ENCODE peak calls at places on chromosomes 4 and X, in eight cellular contexts. Y is PC-3, S is sigmoid colon, M is endothelial cell of umbilical vein, I is astrocyte of the spinal cord, Z is IMR-90, G is astrocyte, A is glutamatergic neuron. F is an unnamed sample.

GRCh38 chr4:174283507-174284180 is at the start of the genes CEP44 and FBXO8:
- DNase-seq in Y (peak; percentile 67), S (peak; percentile 87), M (peak; percentile 91), I (peak; percentile 90), Z (peak; percentile 78), G (peak; percentile 74), A (peak; percentile 78), F (peak; percentile 87)

GRCh38 chr4:183458005-183458404 is 13.6 kb downstream of the CDKN2AIP start:
- DNase-seq in Y (no peak), S (no peak), M (no peak), I (no peak), Z (no peak), G (no peak), A (no peak), F (no peak)

GRCh38 chr4:22500831-22501714 is 14.8 kb downstream of the ADGRA3 start:
- DNase-seq in Y (peak; percentile 84), S (no peak), M (peak; percentile 51), I (peak; percentile 58), Z (peak; percentile 87), G (peak; percentile 86), A (no peak), F (no peak)

GRCh38 chr4:88018471-88018870 is 11.0 kb downstream of the PKD2 start:
- DNase-seq in Y (no peak), S (peak; percentile 89), M (no peak), I (peak; percentile 51), Z (peak; percentile 52), G (peak; percentile 74), A (no peak), F (no peak)

GRCh38 chr4:22170353-22170752 is 221.8 kb upstream of the KCNIP4 start:
- DNase-seq in Y (peak; percentile 84), S (no peak), M (no peak), I (peak; percentile 84), Z (peak; percentile 60), G (peak; percentile 90), A (no peak), F (no peak)

GRCh38 chrX:123525131-123525725 is 207.6 kb downstream of the THOC2 start:
- DNase-seq in Y (no peak), S (no peak), M (no peak), I (peak; percentile 2), Z (no peak), G (peak; percentile 62), A (no peak), F (no peak)

GRCh38 chr4:6207602-6208001 is 7.3 kb upstream of the JAKMIP1 start:
- DNase-seq in Y (no peak), S (peak; percentile 37), M (no peak), I (no peak), Z (no peak), G (no peak), A (no peak), F (no peak)

GRCh38 chr4:140331245-140331644 is 42.2 kb upstream of the SCOC start:
- DNase-seq in Y (no peak), S (no peak), M (no peak), I (no peak), Z (no peak), G (no peak), A (no peak), F (no peak)

GRCh38 chr4:83489711-83490326 is 4.9 kb upstream of the ABRAXAS1 start:
- DNase-seq in Y (no peak), S (no peak), M (no peak), I (no peak), Z (no peak), G (no peak), A (no peak), F (no peak)

GRCh38 chr4:52873191-52873590 is 11.1 kb downstream of the RASL11B start:
- DNase-seq in Y (peak; percentile 33), S (no peak), M (peak; percentile 75), I (no peak), Z (no peak), G (no peak), A (no peak), F (no peak)

GRCh38 chr4:89305712-89306437 is 1.7 kb downstream of the GPRIN3 start:
- DNase-seq in Y (no peak), S (no peak), M (peak; percentile 19), I (peak; percentile 11), Z (no peak), G (peak; percentile 46), A (no peak), F (no peak)

GRCh38 chrX:131626681-131627296 is 82.9 kb downstream of the OR13H1 start:
- DNase-seq in Y (peak; percentile 32), S (no peak), M (no peak), I (peak; percentile 27), Z (no peak), G (no peak), A (no peak), F (peak; percentile 33)

GRCh38 chrX:42930951-42931350 is 153.0 kb upstream of the PPP1R2C start:
- DNase-seq in Y (no peak), S (no peak), M (no peak), I (no peak), Z (no peak), G (no peak), A (no peak), F (no peak)

GRCh38 chr4:70382691-70383181 is at the start of gene SMR3B:
- DNase-seq in Y (no peak), S (no peak), M (peak; percentile 12), I (no peak), Z (no peak), G (no peak), A (no peak), F (peak; percentile 52)

GRCh38 chrX:123732679-123733363 is at the start of gene THOC2:
- DNase-seq in Y (peak; percentile 84), S (peak; percentile 92), M (peak; percentile 85), I (peak; percentile 82), Z (peak; percentile 82), G (peak; percentile 72), A (peak; percentile 79), F (peak; percentile 94)

GRCh38 chr4:83113429-83113786 is 1.1 kb downstream of the PLAC8 start:
- DNase-seq in Y (no peak), S (no peak), M (no peak), I (no peak), Z (no peak), G (no peak), A (no peak), F (no peak)

GRCh38 chr4:142547974-142548373 is 298.1 kb downstream of the INPP4B start:
- DNase-seq in Y (no peak), S (no peak), M (no peak), I (peak; percentile 55), Z (peak; percentile 57), G (peak; percentile 86), A (no peak), F (no peak)

GRCh38 chr4:151540728-151541437 is 131.9 kb downstream of the FHIP1A start:
- DNase-seq in Y (peak; percentile 95), S (no peak), M (peak; percentile 76), I (peak; percentile 95), Z (peak; percentile 86), G (peak; percentile 96), A (no peak), F (peak; percentile 30)

GRCh38 chrX:8726031-8726652 is 5.8 kb downstream of the ANOS1 start:
- DNase-seq in Y (peak; percentile 61), S (no peak), M (peak; percentile 45), I (no peak), Z (no peak), G (peak; percentile 64), A (no peak), F (no peak)

GRCh38 chr4:72430050-72430449 is 139.0 kb downstream of the ADAMTS3 start:
- DNase-seq in Y (peak; percentile 58), S (no peak), M (no peak), I (peak; percentile 27), Z (no peak), G (peak; percentile 33), A (no peak), F (peak; percentile 2)

GRCh38 chr4:150156543-150156942 is 78.3 kb downstream of the DCLK2 start:
- DNase-seq in Y (no peak), S (no peak), M (no peak), I (no peak), Z (no peak), G (no peak), A (no peak), F (no peak)

DNA sequence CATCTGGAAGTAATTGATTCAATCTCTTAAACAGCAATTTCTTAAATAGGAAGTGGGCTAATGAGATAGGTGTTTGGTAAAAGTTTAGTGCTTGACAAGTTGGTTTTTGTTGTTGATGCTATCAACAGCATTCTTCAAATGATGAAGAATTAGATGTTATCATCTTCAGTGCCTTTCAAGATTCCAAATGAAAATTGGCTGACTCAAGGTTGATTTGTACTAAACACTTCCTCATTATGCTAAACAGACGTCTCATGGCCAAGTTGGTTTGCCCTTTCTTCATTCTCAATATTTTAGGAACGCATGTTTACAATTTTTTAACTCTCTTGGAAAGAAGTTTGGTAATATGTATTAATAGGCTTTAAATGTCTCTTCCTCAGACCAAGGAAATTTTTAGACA is 86.0 kb downstream of the MID1IP1 start:
- DNase-seq in Y (no peak), S (no peak), M (no peak), I (no peak), Z (no peak), G (no peak), A (no peak), F (no peak)
- TF ChIP-seq CTCF in Y (no peak), S (no peak), M (no peak), I (no peak), Z (no peak), G (no peak), A (no peak), F (no peak)

GRCh38 chr4:181498148-181498547 is 745.1 kb upstream of the TENM3 start:
- DNase-seq in Y (no peak), S (no peak), M (no peak), I (no peak), Z (no peak), G (no peak), A (no peak), F (no peak)
- TF ChIP-seq CTCF in Y (no peak), S (no peak), M (no peak), I (no peak), Z (no peak), G (no peak), A (no peak), F (no peak)

GRCh38 chr4:165112258-165113156 is at the start of gene TMEM192:
- DNase-seq in Y (peak; percentile 84), S (peak; percentile 96), M (peak; percentile 97), I (peak; percentile 94), Z (peak; percentile 85), G (peak; percentile 80), A (peak; percentile 96), F (peak; percentile 93)
- TF ChIP-seq CTCF in Y (peak; percentile 28), S (no peak), M (peak; percentile 58), I (peak; percentile 30), Z (peak; percentile 36), G (no peak), A (no peak), F (peak; percentile 11)

GRCh38 chr4:75655562-75655961 is 17.6 kb downstream of the G3BP2 start:
- DNase-seq in Y (no peak), S (no peak), M (no peak), I (no peak), Z (no peak), G (no peak), A (no peak), F (no peak)

GRCh38 chr4:75658881-75659280 is 14.3 kb downstream of the G3BP2 start:
- DNase-seq in Y (peak; percentile 30), S (no peak), M (peak; percentile 30), I (no peak), Z (peak; percentile 66), G (peak; percentile 55), A (no peak), F (no peak)

GRCh38 chr4:75659512-75660031 is 13.6 kb downstream of the G3BP2 start:
- DNase-seq in Y (no peak), S (no peak), M (no peak), I (no peak), Z (no peak), G (no peak), A (no peak), F (no peak)

GRCh38 chr4:75654905-75655304 is 18.3 kb downstream of the G3BP2 start:
- DNase-seq in Y (no peak), S (no peak), M (no peak), I (no peak), Z (no peak), G (no peak), A (no peak), F (no peak)

GRCh38 chr4:75653845-75654503 is 19.2 kb downstream of the G3BP2 start:
- DNase-seq in Y (peak; percentile 30), S (no peak), M (peak; percentile 61), I (peak; percentile 28), Z (peak; percentile 55), G (peak; percentile 25), A (no peak), F (no peak)
- TF ChIP-seq CTCF in Y (peak; percentile 55), S (no peak), M (peak; percentile 49), I (peak; percentile 51), Z (peak; percentile 51), G (peak; percentile 39), A (peak; percentile 32), F (peak; percentile 45)

F was measured in A673.